ENCODE peak calls at places on chromosomes 6 and 20, in nine cellular contexts. R, Z, N, J, W, I, H, Q and F are unnamed samples.

GRCh38 chr6:106300944-106301343 is 24.6 kb downstream of the ATG5 start:
- DNase-seq in R (no peak), Z (no peak), N (no peak), J (peak), W (no peak), I (no peak), H (peak), Q (no peak), F (no peak)

GRCh38 chr6:25939593-25939992 is 9.1 kb upstream of the SLC17A2 start:
- DNase-seq in R (no peak), Z (no peak), N (no peak), J (no peak), W (no peak), I (no peak), H (no peak), Q (no peak), F (no peak)

GRCh38 chr6:49980898-49981297 is 11.5 kb upstream of the DEFB113 start:
- DNase-seq in R (no peak), Z (no peak), N (no peak), J (no peak), W (no peak), I (no peak), H (no peak), Q (no peak), F (no peak)

GRCh38 chr6:34947561-34947960 is 58.5 kb downstream of the ANKS1A start:
- DNase-seq in R (no peak), Z (no peak), N (no peak), J (no peak), W (no peak), I (no peak), H (no peak), Q (no peak), F (no peak)

GRCh38 chr20:22411568-22412450 is 172.6 kb downstream of the FOXA2 start:
- DNase-seq in R (no peak), Z (peak), N (no peak), J (no peak), W (no peak), I (no peak), H (peak), Q (no peak), F (no peak)

GRCh38 chr6:138971601-138972000 is 16.5 kb downstream of the REPS1 start:
- DNase-seq in R (no peak), Z (no peak), N (peak), J (peak), W (no peak), I (no peak), H (no peak), Q (no peak), F (no peak)

GRCh38 chr20:32028647-32029372 is 18.6 kb downstream of the CCM2L start:
- DNase-seq in R (no peak), Z (peak), N (no peak), J (no peak), W (no peak), I (no peak), H (no peak), Q (peak), F (no peak)

GRCh38 chr6:100453701-100454521 is 10.8 kb downstream of the SIM1 start:
- DNase-seq in R (no peak), Z (peak), N (no peak), J (no peak), W (peak), I (no peak), H (no peak), Q (peak), F (no peak)

GRCh38 chr6:73703514-73703913 is 7.5 kb downstream of the CD109 start:
- DNase-seq in R (no peak), Z (no peak), N (no peak), J (no peak), W (no peak), I (no peak), H (no peak), Q (no peak), F (no peak)

GRCh38 chr20:31974975-31975481 is 7.1 kb downstream of the XKR7 start:
- DNase-seq in R (no peak), Z (no peak), N (no peak), J (no peak), W (no peak), I (no peak), H (no peak), Q (peak), F (no peak)

GRCh38 chr20:20712004-20712473 is 405 bp downstream of the RALGAPA2 start:
- DNase-seq in R (no peak), Z (peak), N (no peak), J (peak), W (no peak), I (no peak), H (peak), Q (no peak), F (no peak)

GRCh38 chr20:36975085-36975829 is 23.7 kb upstream of the SAMHD1 start:
- DNase-seq in R (no peak), Z (no peak), N (no peak), J (no peak), W (no peak), I (peak), H (peak), Q (no peak), F (peak)

GRCh38 chr20:8549192-8549591 is 417.1 kb downstream of the PLCB1 start:
- DNase-seq in R (no peak), Z (no peak), N (no peak), J (no peak), W (no peak), I (no peak), H (no peak), Q (no peak), F (no peak)

GRCh38 chr6:137999815-138000214 is 107.4 kb downstream of the PERP start:
- DNase-seq in R (no peak), Z (no peak), N (no peak), J (no peak), W (no peak), I (no peak), H (no peak), Q (no peak), F (no peak)

GRCh38 chr6:86010915-86011786 is 368.5 kb upstream of the SYNCRIP start:
- DNase-seq in R (no peak), Z (no peak), N (no peak), J (no peak), W (no peak), I (no peak), H (no peak), Q (no peak), F (no peak)

GRCh38 chr6:17905611-17906592 is 81.5 kb downstream of the KIF13A start:
- DNase-seq in R (no peak), Z (no peak), N (no peak), J (no peak), W (no peak), I (no peak), H (no peak), Q (no peak), F (no peak)

GRCh38 chr20:59564171-59564570 is 40.2 kb upstream of the PHACTR3 start:
- DNase-seq in R (no peak), Z (no peak), N (no peak), J (no peak), W (no peak), I (no peak), H (no peak), Q (no peak), F (no peak)

GRCh38 chr20:37956099-37956498 is 53.2 kb downstream of the VSTM2L start:
- DNase-seq in R (no peak), Z (no peak), N (no peak), J (no peak), W (no peak), I (no peak), H (no peak), Q (no peak), F (no peak)

GRCh38 chr6:89244237-89244985 is 27.3 kb upstream of the GABRR1 start:
- DNase-seq in R (no peak), Z (no peak), N (no peak), J (no peak), W (no peak), I (no peak), H (no peak), Q (no peak), F (no peak)

GRCh38 chr20:62030357-62030756 is 35.3 kb downstream of the TAF4 start:
- DNase-seq in R (no peak), Z (no peak), N (no peak), J (no peak), W (peak), I (no peak), H (no peak), Q (no peak), F (no peak)

GRCh38 chr20:62028384-62028783 is 37.3 kb downstream of the TAF4 start:
- DNase-seq in R (no peak), Z (no peak), N (no peak), J (no peak), W (peak), I (no peak), H (no peak), Q (no peak), F (no peak)

GRCh38 chr20:62029296-62029695 is 36.4 kb downstream of the TAF4 start:
- DNase-seq in R (no peak), Z (no peak), N (no peak), J (no peak), W (peak), I (no peak), H (no peak), Q (no peak), F (no peak)

GRCh38 chr20:62030834-62031434 is 34.7 kb downstream of the TAF4 start:
- DNase-seq in R (peak), Z (no peak), N (no peak), J (no peak), W (peak), I (no peak), H (peak), Q (no peak), F (no peak)

DNA sequence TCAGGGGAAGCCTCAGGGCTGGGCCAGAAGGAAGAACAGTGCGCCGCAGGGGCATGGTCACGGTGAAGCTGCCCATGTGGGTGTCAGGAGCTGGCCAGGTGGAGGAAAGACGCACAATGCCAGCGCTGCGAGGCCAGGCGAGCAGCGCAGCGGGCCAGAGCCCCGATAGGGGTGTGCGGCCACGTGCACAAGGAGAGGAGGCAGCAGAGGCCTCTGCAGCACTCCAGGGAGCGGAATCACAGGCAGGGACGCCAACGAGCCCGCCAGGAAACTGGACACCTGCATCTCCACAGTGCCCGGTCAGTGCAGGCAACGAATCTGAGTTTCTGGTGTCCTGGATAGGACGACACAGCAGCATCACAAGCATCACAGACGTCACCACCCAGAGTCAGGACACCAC is 35.7 kb downstream of the TAF4 start:
- DNase-seq in R (no peak), Z (no peak), N (no peak), J (no peak), W (peak), I (no peak), H (no peak), Q (no peak), F (no peak)
- H3K27ac ChIP-seq in R (no peak), Z (no peak), N (no peak), J (no peak), W (no peak), I (no peak), H (no peak), Q (no peak), F (no peak)

GRCh38 chr6:141482773-141483172 is 650.0 kb upstream of the GJE1 start:
- DNase-seq in R (no peak), Z (no peak), N (no peak), J (no peak), W (no peak), I (no peak), H (peak), Q (no peak), F (no peak)

GRCh38 chr6:141483561-141484061 is 649.1 kb upstream of the GJE1 start:
- DNase-seq in R (no peak), Z (no peak), N (no peak), J (peak), W (no peak), I (peak), H (peak), Q (no peak), F (peak)

GRCh38 chr6:141488466-141488865 is 644.3 kb upstream of the GJE1 start:
- DNase-seq in R (no peak), Z (no peak), N (no peak), J (peak), W (no peak), I (no peak), H (no peak), Q (no peak), F (no peak)

GRCh38 chr6:141486942-141487341 is 645.8 kb upstream of the GJE1 start:
- DNase-seq in R (no peak), Z (no peak), N (no peak), J (no peak), W (no peak), I (no peak), H (no peak), Q (no peak), F (no peak)

DNA sequence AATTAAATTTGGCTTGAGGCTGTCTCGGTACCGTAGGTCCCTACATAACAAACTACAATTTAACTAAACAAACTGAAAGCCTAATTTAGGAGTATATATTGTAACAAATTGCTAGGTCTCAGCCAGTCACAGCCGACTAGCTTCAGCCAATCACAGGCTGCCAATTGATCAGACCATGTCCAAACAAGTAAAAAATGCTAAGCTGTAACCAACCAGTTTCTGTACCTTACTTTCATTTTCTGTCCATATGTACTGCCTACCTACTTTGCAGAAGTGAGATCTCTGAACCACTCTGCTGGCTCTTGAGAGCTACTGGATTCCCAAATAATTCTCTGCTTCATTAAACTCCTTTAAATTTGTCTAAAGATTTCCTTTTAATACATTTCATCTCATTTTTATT is 648.0 kb upstream of the GJE1 start:
- DNase-seq in R (no peak), Z (no peak), N (no peak), J (no peak), W (no peak), I (peak), H (peak), Q (no peak), F (no peak)
- H3K27ac ChIP-seq in R (no peak), Z (no peak), N (no peak), J (no peak), W (no peak), I (no peak), H (no peak), Q (no peak), F (no peak)

GRCh38 chr6:33205172-33206026 is 944 bp downstream of the HSD17B8 start:
- DNase-seq in R (no peak), Z (no peak), N (no peak), J (no peak), W (no peak), I (no peak), H (peak), Q (no peak), F (no peak)
- H3K27ac ChIP-seq in R (peak), Z (peak), N (no peak), J (no peak), W (no peak), I (peak), H (peak), Q (no peak), F (peak)

GRCh38 chr20:62886709-62887058 is 25.1 kb upstream of the TCFL5 start:
- DNase-seq in R (no peak), Z (no peak), N (no peak), J (no peak), W (no peak), I (no peak), H (no peak), Q (no peak), F (no peak)
- H3K27ac ChIP-seq in R (no peak), Z (peak), N (no peak), J (no peak), W (no peak), I (no peak), H (peak), Q (no peak), F (no peak)